ENCODE peak calls at places on chromosomes 11 and 22, in eight cellular contexts. One of them, this sample, is unnamed.

GRCh38 chr11:9601041-9601875 is 27.8 kb downstream of the WEE1 start:
- DNase-seq in mesendoderm: peak; percentile 94
- DNase-seq in kidney epithelial cell: no peak
- DNase-seq in central memory CD4-positive, alpha-beta T cell: peak; percentile 63
- DNase-seq in NCI-H524 treated with DMSO at 0.1 percent for 48 hours: no peak
- DNase-seq in hippocampal formation: peak; percentile 4
- DNase-seq in non-pigmented ciliary epithelial cell: peak; percentile 94
- DNase-seq in keratinocyte: peak; percentile 49
- DNase-seq in this sample: no peak

GRCh38 chr11:15106201-15106965 is 8.3 kb upstream of the INSC start:
- DNase-seq in mesendoderm: no peak
- DNase-seq in kidney epithelial cell: peak; percentile 68
- DNase-seq in keratinocyte: no peak
- DNase-seq in non-pigmented ciliary epithelial cell: peak; percentile 72
- DNase-seq in central memory CD4-positive, alpha-beta T cell: no peak
- DNase-seq in hippocampal formation: no peak
- DNase-seq in NCI-H524 treated with DMSO at 0.1 percent for 48 hours: no peak
- DNase-seq in this sample: no peak

GRCh38 chr11:69465236-69466000 is 16.0 kb upstream of the LINC01488 start:
- DNase-seq in kidney epithelial cell: no peak
- DNase-seq in NCI-H524 treated with DMSO at 0.1 percent for 48 hours: no peak
- DNase-seq in hippocampal formation: no peak
- DNase-seq in non-pigmented ciliary epithelial cell: no peak
- DNase-seq in central memory CD4-positive, alpha-beta T cell: no peak
- DNase-seq in mesendoderm: no peak
- DNase-seq in keratinocyte: no peak
- DNase-seq in this sample: no peak

GRCh38 chr11:79940976-79941735 is 500.3 kb upstream of the TENM4 start:
- DNase-seq in NCI-H524 treated with DMSO at 0.1 percent for 48 hours: no peak
- DNase-seq in central memory CD4-positive, alpha-beta T cell: no peak
- DNase-seq in mesendoderm: no peak
- DNase-seq in kidney epithelial cell: no peak
- DNase-seq in keratinocyte: peak; percentile 4
- DNase-seq in non-pigmented ciliary epithelial cell: peak; percentile 1
- DNase-seq in hippocampal formation: no peak
- DNase-seq in this sample: no peak

GRCh38 chr22:27863556-27863955 is 55.5 kb downstream of the PITPNB start:
- DNase-seq in kidney epithelial cell: no peak
- DNase-seq in hippocampal formation: no peak
- DNase-seq in non-pigmented ciliary epithelial cell: no peak
- DNase-seq in NCI-H524 treated with DMSO at 0.1 percent for 48 hours: no peak
- DNase-seq in central memory CD4-positive, alpha-beta T cell: no peak
- DNase-seq in keratinocyte: no peak
- DNase-seq in mesendoderm: no peak
- DNase-seq in this sample: no peak

GRCh38 chr11:117319214-117319840 is 3.3 kb upstream of the BACE1 start:
- DNase-seq in non-pigmented ciliary epithelial cell: no peak
- DNase-seq in NCI-H524 treated with DMSO at 0.1 percent for 48 hours: no peak
- DNase-seq in keratinocyte: no peak
- DNase-seq in central memory CD4-positive, alpha-beta T cell: no peak
- DNase-seq in hippocampal formation: no peak
- DNase-seq in kidney epithelial cell: no peak
- DNase-seq in mesendoderm: no peak
- DNase-seq in this sample: no peak

GRCh38 chr22:26687439-26687838 is 30.1 kb downstream of the MIAT start:
- DNase-seq in keratinocyte: no peak
- DNase-seq in central memory CD4-positive, alpha-beta T cell: no peak
- DNase-seq in hippocampal formation: no peak
- DNase-seq in mesendoderm: no peak
- DNase-seq in non-pigmented ciliary epithelial cell: no peak
- DNase-seq in NCI-H524 treated with DMSO at 0.1 percent for 48 hours: no peak
- DNase-seq in kidney epithelial cell: no peak
- DNase-seq in this sample: no peak

GRCh38 chr22:42688241-42688913 is 32.3 kb downstream of the A4GALT start:
- DNase-seq in NCI-H524 treated with DMSO at 0.1 percent for 48 hours: no peak
- DNase-seq in non-pigmented ciliary epithelial cell: peak; percentile 69
- DNase-seq in central memory CD4-positive, alpha-beta T cell: no peak
- DNase-seq in kidney epithelial cell: peak; percentile 79
- DNase-seq in mesendoderm: peak; percentile 89
- DNase-seq in hippocampal formation: peak; percentile 43
- DNase-seq in keratinocyte: no peak
- DNase-seq in this sample: peak; percentile 91

GRCh38 chr11:73977856-73978519 is 4.7 kb downstream of the UCP2 start:
- DNase-seq in mesendoderm: no peak
- DNase-seq in kidney epithelial cell: no peak
- DNase-seq in keratinocyte: no peak
- DNase-seq in non-pigmented ciliary epithelial cell: no peak
- DNase-seq in hippocampal formation: no peak
- DNase-seq in central memory CD4-positive, alpha-beta T cell: no peak
- DNase-seq in NCI-H524 treated with DMSO at 0.1 percent for 48 hours: no peak
- DNase-seq in this sample: no peak

GRCh38 chr11:26254378-26254777 is 77.6 kb upstream of the ANO3 start:
- DNase-seq in non-pigmented ciliary epithelial cell: no peak
- DNase-seq in central memory CD4-positive, alpha-beta T cell: no peak
- DNase-seq in kidney epithelial cell: no peak
- DNase-seq in mesendoderm: no peak
- DNase-seq in NCI-H524 treated with DMSO at 0.1 percent for 48 hours: no peak
- DNase-seq in keratinocyte: no peak
- DNase-seq in hippocampal formation: no peak
- DNase-seq in this sample: no peak

GRCh38 chr11:83249972-83250593 is 36.1 kb downstream of the CCDC90B start:
- DNase-seq in kidney epithelial cell: peak; percentile 14
- DNase-seq in non-pigmented ciliary epithelial cell: no peak
- DNase-seq in central memory CD4-positive, alpha-beta T cell: peak; percentile 23
- DNase-seq in hippocampal formation: peak; percentile 68
- DNase-seq in NCI-H524 treated with DMSO at 0.1 percent for 48 hours: no peak
- DNase-seq in keratinocyte: no peak
- DNase-seq in mesendoderm: peak; percentile 31
- DNase-seq in this sample: no peak

GRCh38 chr11:27696112-27696511 is 4.1 kb downstream of the BDNF start:
- DNase-seq in mesendoderm: no peak
- DNase-seq in hippocampal formation: no peak
- DNase-seq in non-pigmented ciliary epithelial cell: no peak
- DNase-seq in kidney epithelial cell: no peak
- DNase-seq in central memory CD4-positive, alpha-beta T cell: no peak
- DNase-seq in NCI-H524 treated with DMSO at 0.1 percent for 48 hours: no peak
- DNase-seq in keratinocyte: no peak
- DNase-seq in this sample: no peak

GRCh38 chr11:68215087-68215445 is 2.0 kb upstream of the KMT5B start:
- DNase-seq in central memory CD4-positive, alpha-beta T cell: no peak
- DNase-seq in non-pigmented ciliary epithelial cell: no peak
- DNase-seq in mesendoderm: no peak
- DNase-seq in hippocampal formation: no peak
- DNase-seq in kidney epithelial cell: no peak
- DNase-seq in keratinocyte: no peak
- DNase-seq in NCI-H524 treated with DMSO at 0.1 percent for 48 hours: no peak
- DNase-seq in this sample: no peak

GRCh38 chr11:86559311-86559945 is 113.0 kb downstream of the ME3 start:
- DNase-seq in mesendoderm: peak; percentile 85
- DNase-seq in kidney epithelial cell: no peak
- DNase-seq in non-pigmented ciliary epithelial cell: no peak
- DNase-seq in hippocampal formation: no peak
- DNase-seq in keratinocyte: peak; percentile 90
- DNase-seq in central memory CD4-positive, alpha-beta T cell: no peak
- DNase-seq in NCI-H524 treated with DMSO at 0.1 percent for 48 hours: no peak
- DNase-seq in this sample: no peak

GRCh38 chr22:46581580-46582244 is 38.5 kb upstream of the GRAMD4 start:
- DNase-seq in non-pigmented ciliary epithelial cell: no peak
- DNase-seq in keratinocyte: no peak
- DNase-seq in central memory CD4-positive, alpha-beta T cell: no peak
- DNase-seq in kidney epithelial cell: no peak
- DNase-seq in hippocampal formation: no peak
- DNase-seq in NCI-H524 treated with DMSO at 0.1 percent for 48 hours: no peak
- DNase-seq in mesendoderm: no peak
- DNase-seq in this sample: no peak

GRCh38 chr11:71364176-71364671 is 84.0 kb downstream of the DHCR7 start:
- DNase-seq in mesendoderm: no peak
- DNase-seq in NCI-H524 treated with DMSO at 0.1 percent for 48 hours: peak; percentile 26
- DNase-seq in keratinocyte: no peak
- DNase-seq in kidney epithelial cell: no peak
- DNase-seq in hippocampal formation: peak; percentile 31
- DNase-seq in central memory CD4-positive, alpha-beta T cell: no peak
- DNase-seq in non-pigmented ciliary epithelial cell: no peak
- DNase-seq in this sample: no peak

GRCh38 chr11:119518746-119519382 is 95.9 kb upstream of the THY1 start:
- DNase-seq in central memory CD4-positive, alpha-beta T cell: no peak
- DNase-seq in NCI-H524 treated with DMSO at 0.1 percent for 48 hours: no peak
- DNase-seq in non-pigmented ciliary epithelial cell: peak; percentile 15
- DNase-seq in keratinocyte: no peak
- DNase-seq in kidney epithelial cell: peak; percentile 12
- DNase-seq in mesendoderm: peak; percentile 83
- DNase-seq in hippocampal formation: no peak
- DNase-seq in this sample: no peak

GRCh38 chr11:44767421-44767820 is 40.7 kb downstream of the TSPAN18 start:
- DNase-seq in keratinocyte: no peak
- DNase-seq in hippocampal formation: no peak
- DNase-seq in non-pigmented ciliary epithelial cell: peak; percentile 9
- DNase-seq in central memory CD4-positive, alpha-beta T cell: no peak
- DNase-seq in kidney epithelial cell: no peak
- DNase-seq in NCI-H524 treated with DMSO at 0.1 percent for 48 hours: no peak
- DNase-seq in mesendoderm: no peak
- DNase-seq in this sample: no peak

GRCh38 chr11:112885744-112886706 is 75.2 kb upstream of the NCAM1 start:
- DNase-seq in hippocampal formation: no peak
- DNase-seq in central memory CD4-positive, alpha-beta T cell: no peak
- DNase-seq in kidney epithelial cell: no peak
- DNase-seq in keratinocyte: no peak
- DNase-seq in non-pigmented ciliary epithelial cell: no peak
- DNase-seq in mesendoderm: no peak
- DNase-seq in NCI-H524 treated with DMSO at 0.1 percent for 48 hours: no peak
- DNase-seq in this sample: no peak

GRCh38 chr11:125494601-125494986 is 1.5 kb downstream of the FEZ1 start:
- DNase-seq in keratinocyte: no peak
- DNase-seq in kidney epithelial cell: no peak
- DNase-seq in hippocampal formation: no peak
- DNase-seq in mesendoderm: no peak
- DNase-seq in central memory CD4-positive, alpha-beta T cell: no peak
- DNase-seq in NCI-H524 treated with DMSO at 0.1 percent for 48 hours: no peak
- DNase-seq in non-pigmented ciliary epithelial cell: no peak
- DNase-seq in this sample: no peak

GRCh38 chr22:26702906-26703830 is 45.8 kb downstream of the MIAT start:
- DNase-seq in kidney epithelial cell: no peak
- DNase-seq in NCI-H524 treated with DMSO at 0.1 percent for 48 hours: no peak
- DNase-seq in mesendoderm: no peak
- DNase-seq in keratinocyte: no peak
- DNase-seq in hippocampal formation: no peak
- DNase-seq in non-pigmented ciliary epithelial cell: no peak
- DNase-seq in central memory CD4-positive, alpha-beta T cell: no peak
- DNase-seq in this sample: no peak

GRCh38 chr22:39690901-39691620 is 120.5 kb downstream of the CACNA1I start:
- DNase-seq in hippocampal formation: no peak
- DNase-seq in mesendoderm: peak; percentile 46
- DNase-seq in keratinocyte: no peak
- DNase-seq in NCI-H524 treated with DMSO at 0.1 percent for 48 hours: peak; percentile 11
- DNase-seq in kidney epithelial cell: no peak
- DNase-seq in central memory CD4-positive, alpha-beta T cell: no peak
- DNase-seq in non-pigmented ciliary epithelial cell: no peak
- DNase-seq in this sample: no peak

GRCh38 chr11:59429924-59430516 is 3.8 kb upstream of the OR5A2 start:
- DNase-seq in central memory CD4-positive, alpha-beta T cell: peak; percentile 50
- DNase-seq in NCI-H524 treated with DMSO at 0.1 percent for 48 hours: no peak
- DNase-seq in mesendoderm: peak; percentile 77
- DNase-seq in kidney epithelial cell: peak; percentile 2
- DNase-seq in keratinocyte: peak; percentile 19
- DNase-seq in hippocampal formation: no peak
- DNase-seq in non-pigmented ciliary epithelial cell: peak; percentile 14
- DNase-seq in this sample: no peak

GRCh38 chr11:121249039-121249663 is 43.4 kb upstream of the SC5D start:
- DNase-seq in mesendoderm: peak; percentile 70
- DNase-seq in hippocampal formation: peak; percentile 74
- DNase-seq in kidney epithelial cell: peak; percentile 14
- DNase-seq in keratinocyte: no peak
- DNase-seq in central memory CD4-positive, alpha-beta T cell: peak; percentile 21
- DNase-seq in non-pigmented ciliary epithelial cell: no peak
- DNase-seq in NCI-H524 treated with DMSO at 0.1 percent for 48 hours: no peak
- DNase-seq in this sample: peak; percentile 11

GRCh38 chr22:37521236-37521739 is 2.1 kb upstream of the CARD10 start:
- DNase-seq in mesendoderm: no peak
- DNase-seq in hippocampal formation: no peak
- DNase-seq in kidney epithelial cell: no peak
- DNase-seq in central memory CD4-positive, alpha-beta T cell: no peak
- DNase-seq in NCI-H524 treated with DMSO at 0.1 percent for 48 hours: no peak
- DNase-seq in non-pigmented ciliary epithelial cell: no peak
- DNase-seq in keratinocyte: no peak
- DNase-seq in this sample: no peak

GRCh38 chr11:35337136-35337918 is 82.0 kb downstream of the SLC1A2 start:
- DNase-seq in mesendoderm: peak; percentile 60
- DNase-seq in non-pigmented ciliary epithelial cell: peak; percentile 99
- DNase-seq in kidney epithelial cell: peak; percentile 97
- DNase-seq in NCI-H524 treated with DMSO at 0.1 percent for 48 hours: no peak
- DNase-seq in hippocampal formation: peak; percentile 25
- DNase-seq in central memory CD4-positive, alpha-beta T cell: no peak
- DNase-seq in keratinocyte: peak; percentile 94
- DNase-seq in this sample: peak; percentile 93

GRCh38 chr11:119175493-119176077 is 7.1 kb downstream of the NLRX1 start:
- DNase-seq in keratinocyte: no peak
- DNase-seq in non-pigmented ciliary epithelial cell: no peak
- DNase-seq in central memory CD4-positive, alpha-beta T cell: no peak
- DNase-seq in NCI-H524 treated with DMSO at 0.1 percent for 48 hours: peak; percentile 31
- DNase-seq in hippocampal formation: no peak
- DNase-seq in mesendoderm: peak; percentile 33
- DNase-seq in kidney epithelial cell: no peak
- DNase-seq in this sample: no peak

GRCh38 chr11:332651-333480 is 12.2 kb upstream of the IFITM3 start:
- DNase-seq in non-pigmented ciliary epithelial cell: no peak
- DNase-seq in keratinocyte: no peak
- DNase-seq in kidney epithelial cell: no peak
- DNase-seq in hippocampal formation: no peak
- DNase-seq in mesendoderm: no peak
- DNase-seq in central memory CD4-positive, alpha-beta T cell: no peak
- DNase-seq in NCI-H524 treated with DMSO at 0.1 percent for 48 hours: no peak
- DNase-seq in this sample: no peak

GRCh38 chr11:104623518-104623917 is 274.7 kb downstream of the CASP12 start:
- DNase-seq in central memory CD4-positive, alpha-beta T cell: no peak
- DNase-seq in hippocampal formation: no peak
- DNase-seq in kidney epithelial cell: no peak
- DNase-seq in non-pigmented ciliary epithelial cell: peak; percentile 55
- DNase-seq in mesendoderm: peak; percentile 30
- DNase-seq in NCI-H524 treated with DMSO at 0.1 percent for 48 hours: no peak
- DNase-seq in keratinocyte: no peak
- DNase-seq in this sample: no peak

GRCh38 chr11:62256281-62256680 is 13.7 kb upstream of the SCGB2A2 start:
- DNase-seq in kidney epithelial cell: no peak
- DNase-seq in NCI-H524 treated with DMSO at 0.1 percent for 48 hours: no peak
- DNase-seq in keratinocyte: no peak
- DNase-seq in non-pigmented ciliary epithelial cell: no peak
- DNase-seq in hippocampal formation: no peak
- DNase-seq in mesendoderm: no peak
- DNase-seq in central memory CD4-positive, alpha-beta T cell: no peak
- DNase-seq in this sample: no peak

GRCh38 chr11:2510626-2511402 is 66.0 kb downstream of the KCNQ1 start:
- DNase-seq in mesendoderm: no peak
- DNase-seq in keratinocyte: no peak
- DNase-seq in central memory CD4-positive, alpha-beta T cell: no peak
- DNase-seq in non-pigmented ciliary epithelial cell: no peak
- DNase-seq in kidney epithelial cell: no peak
- DNase-seq in NCI-H524 treated with DMSO at 0.1 percent for 48 hours: no peak
- DNase-seq in hippocampal formation: no peak
- DNase-seq in this sample: no peak

GRCh38 chr11:109772846-109773400 is 320.3 kb upstream of the ZC3H12C start:
- DNase-seq in mesendoderm: no peak
- DNase-seq in kidney epithelial cell: no peak
- DNase-seq in NCI-H524 treated with DMSO at 0.1 percent for 48 hours: peak; percentile 96
- DNase-seq in central memory CD4-positive, alpha-beta T cell: no peak
- DNase-seq in non-pigmented ciliary epithelial cell: no peak
- DNase-seq in hippocampal formation: peak; percentile 43
- DNase-seq in keratinocyte: no peak
- DNase-seq in this sample: no peak

This sample was measured in BJ.